ENCODE peak calls at places on chromosomes 1 and 21, in ten cellular contexts. B is fibroblast of the aortic adventitia; S is brain microvascular endothelial cell; L is B cell; C is GM23248; H is activated T-cell treated with anti-CD3 and anti-CD28 coated beads for 1 hour; Z is NCI-H2171 treated with DMSO at 0.1 percent for 48 hours; G is stimulated activated naive CD4-positive, alpha-beta T cell; I is activated gamma-delta T cell treated with anti-CD3 and anti-CD28 coated beads, Interleukin-2, amount 50 U/mL, for 16 hours; K is stimulated activated CD4-positive, alpha-beta T cell treated with anti-CD3 and anti-CD28 coated beads, Interleukin-15, amount 100 ng/mL, for 1 hour. U is an unnamed sample.

GRCh38 chr21:41651830-41652229 is 115.0 kb downstream of the RIPK4 start:
- DNase-seq in B (no peak), G (no peak), H (no peak), Z (no peak), L (no peak), S (no peak), C (peak; percentile 62), I (no peak), K (no peak), U (no peak)

GRCh38 chr1:101448018-101448417 is 211.2 kb downstream of the S1PR1 start:
- DNase-seq in S (no peak), K (no peak), H (no peak), L (no peak), Z (no peak), C (no peak), B (no peak), I (no peak), G (no peak), U (no peak)

GRCh38 chr1:119506941-119507340 is at the start of gene HSD3B1:
- DNase-seq in L (no peak), C (no peak), S (no peak), B (no peak), G (no peak), K (no peak), H (no peak), Z (no peak), I (no peak), U (no peak)

GRCh38 chr1:94383966-94384408 is 34.2 kb upstream of the ABCD3 start:
- DNase-seq in C (peak; percentile 31), H (no peak), B (peak; percentile 56), K (no peak), S (peak; percentile 76), G (no peak), L (no peak), Z (no peak), I (no peak), U (no peak)

GRCh38 chr1:67846538-67846937 is 13.3 kb upstream of the GNG12 start:
- DNase-seq in G (no peak), H (no peak), B (no peak), K (no peak), C (no peak), S (no peak), Z (no peak), I (no peak), L (no peak), U (no peak)

GRCh38 chr1:25503551-25504426 is 39.6 kb upstream of the LDLRAP1 start:
- DNase-seq in S (no peak), H (peak; percentile 69), K (peak; percentile 52), B (no peak), G (peak; percentile 75), L (peak; percentile 60), Z (peak; percentile 78), I (peak; percentile 51), C (peak; percentile 34), U (peak; percentile 60)

GRCh38 chr1:221227872-221228337 is 348.7 kb downstream of the HLX start:
- DNase-seq in C (no peak), G (no peak), Z (no peak), L (no peak), K (no peak), B (no peak), H (no peak), I (no peak), S (no peak), U (no peak)

GRCh38 chr1:64965239-64966157 is 851 bp downstream of the JAK1 start:
- DNase-seq in B (peak; percentile 52), Z (peak; percentile 22), I (peak; percentile 70), S (peak; percentile 40), L (no peak), K (peak; percentile 44), C (peak; percentile 85), H (peak; percentile 63), G (peak; percentile 79), U (peak; percentile 53)

GRCh38 chr1:189962171-189962570 is 515.5 kb downstream of the BRINP3 start:
- DNase-seq in L (no peak), S (no peak), B (peak; percentile 81), K (no peak), C (peak; percentile 6), Z (no peak), I (no peak), H (no peak), G (no peak), U (peak; percentile 13)

GRCh38 chr1:75855010-75855409 is 58.3 kb downstream of the MSH4 start:
- DNase-seq in G (no peak), Z (no peak), H (no peak), B (peak; percentile 77), K (no peak), C (peak; percentile 38), L (no peak), I (no peak), S (peak; percentile 63), U (peak; percentile 6)

GRCh38 chr1:194289569-194290266 is 1103.3 kb upstream of the B3GALT2 start:
- DNase-seq in B (no peak), H (peak; percentile 6), C (no peak), Z (no peak), K (no peak), G (peak; percentile 78), S (no peak), I (no peak), L (peak; percentile 52), U (no peak)

GRCh38 chr1:222777977-222778376 is 36.9 kb upstream of the DISP1 start:
- DNase-seq in Z (peak; percentile 8), H (no peak), S (no peak), B (peak; percentile 79), C (peak; percentile 47), L (no peak), I (no peak), K (no peak), G (no peak), U (no peak)

GRCh38 chr1:224213438-224214119 is 30.5 kb downstream of the DEGS1 start:
- DNase-seq in S (no peak), B (no peak), I (no peak), G (no peak), H (no peak), C (no peak), L (no peak), K (no peak), Z (peak; percentile 18), U (no peak)

GRCh38 chr1:84732520-84732919 is 42.3 kb upstream of the SSX2IP start:
- DNase-seq in Z (no peak), G (no peak), H (no peak), B (no peak), K (no peak), C (no peak), S (no peak), I (no peak), L (no peak), U (no peak)

GRCh38 chr1:242449211-242449610 is 75.3 kb downstream of the PLD5 start:
- DNase-seq in L (no peak), S (no peak), G (no peak), B (no peak), Z (no peak), C (no peak), H (no peak), I (no peak), K (no peak), U (no peak)

GRCh38 chr1:172662464-172663109 is 3.7 kb downstream of the FASLG start:
- DNase-seq in K (peak; percentile 71), H (peak; percentile 78), C (peak; percentile 82), S (peak; percentile 81), L (peak; percentile 56), B (no peak), Z (no peak), I (peak; percentile 84), G (peak; percentile 84), U (peak; percentile 18)

GRCh38 chr21:45322960-45323461 is 35.3 kb upstream of the POFUT2 start:
- DNase-seq in K (no peak), B (no peak), L (no peak), G (no peak), S (no peak), I (no peak), H (no peak), C (peak; percentile 72), Z (no peak), U (no peak)

GRCh38 chr1:41360074-41361027 is 883 bp upstream of the FOXO6 start:
- DNase-seq in G (no peak), B (no peak), S (no peak), K (no peak), Z (no peak), L (peak; percentile 19), H (no peak), C (no peak), I (no peak), U (peak; percentile 88)

GRCh38 chr1:67674260-67675011 is 10.6 kb upstream of the GADD45A start:
- DNase-seq in L (no peak), S (peak; percentile 37), K (no peak), G (peak; percentile 74), Z (peak; percentile 99), I (no peak), C (peak; percentile 45), B (peak; percentile 79), H (peak; percentile 3), U (peak; percentile 83)

GRCh38 chr1:248924696-248925532 is 18.9 kb downstream of the PGBD2 start:
- DNase-seq in B (peak; percentile 61), H (peak; percentile 14), L (peak; percentile 51), Z (peak; percentile 55), S (peak; percentile 63), K (no peak), G (peak; percentile 65), C (peak; percentile 69), I (peak; percentile 21), U (peak; percentile 81)

GRCh38 chr1:74693473-74693872 is 19.9 kb upstream of the ERICH3 start:
- DNase-seq in B (peak; percentile 33), Z (no peak), G (no peak), L (no peak), I (no peak), H (no peak), K (no peak), S (peak; percentile 10), C (no peak), U (no peak)

GRCh38 chr1:193416226-193416625 is 229.8 kb upstream of the B3GALT2 start:
- DNase-seq in G (no peak), I (no peak), H (no peak), B (no peak), C (no peak), K (no peak), S (no peak), L (no peak), Z (no peak), U (no peak)

GRCh38 chr1:18811733-18812132 is 47.7 kb downstream of the TAS1R2 start:
- DNase-seq in B (no peak), Z (no peak), K (no peak), I (no peak), S (no peak), L (no peak), C (no peak), G (no peak), H (no peak), U (no peak)

GRCh38 chr1:60273185-60273584 is 199.6 kb upstream of the C1orf87 start:
- DNase-seq in S (no peak), L (no peak), I (no peak), G (no peak), H (no peak), K (no peak), C (no peak), B (peak; percentile 22), Z (no peak), U (no peak)

GRCh38 chr21:16829532-16829931 is 683.3 kb upstream of the CXADR start:
- DNase-seq in G (no peak), C (no peak), K (no peak), H (no peak), I (no peak), L (no peak), S (no peak), B (no peak), Z (no peak), U (no peak)

GRCh38 chr1:86666368-86666767 is 38.0 kb upstream of the SH3GLB1 start:
- DNase-seq in B (no peak), C (no peak), I (no peak), G (no peak), K (no peak), S (no peak), H (no peak), L (no peak), Z (no peak), U (no peak)

GRCh38 chr1:215376544-215377264 is 190.4 kb upstream of the KCTD3 start:
- DNase-seq in K (no peak), S (peak; percentile 0), Z (peak; percentile 22), L (no peak), I (no peak), G (no peak), B (peak; percentile 61), C (peak; percentile 76), H (no peak), U (peak; percentile 89)

GRCh38 chr1:165832902-165833301 is 5.5 kb downstream of the UCK2 start:
- DNase-seq in C (no peak), H (no peak), I (no peak), L (no peak), S (no peak), Z (no peak), B (no peak), G (no peak), K (no peak), U (no peak)